ENCODE peak calls at places on chromosomes 12 and 14, in six cellular contexts. M is AG09309; N is HFFc6; I is activated T-helper 1 cell treated with Interleukin-2 at 50 U/mL for 16 hours; G is lung; X is effector memory CD8-positive, alpha-beta T cell. E is an unnamed sample.

GRCh38 chr12:82517027-82517426 is 158.7 kb downstream of the METTL25 start:
- DNase-seq in I (no peak), X (no peak), N (no peak), M (no peak), G (no peak), E (no peak)

GRCh38 chr12:116320839-116321238 is 43.3 kb upstream of the MED13L start:
- DNase-seq in I (no peak), N (no peak), X (no peak), M (no peak), G (no peak), E (no peak)

GRCh38 chr12:128055567-128055966 is 211.4 kb upstream of the TMEM132C start:
- DNase-seq in G (no peak), M (no peak), X (no peak), I (no peak), N (no peak), E (no peak)

GRCh38 chr12:103855036-103855712 is 14.1 kb upstream of the NT5DC3 start:
- DNase-seq in I (no peak), X (no peak), G (no peak), M (no peak), N (peak; percentile 52), E (no peak)

GRCh38 chr14:87712386-87713113 is 280.4 kb downstream of the GALC start:
- DNase-seq in M (no peak), X (no peak), I (no peak), G (no peak), N (no peak), E (no peak)

GRCh38 chr12:116266220-116266619 is 11.3 kb downstream of the MED13L start:
- DNase-seq in I (no peak), N (peak; percentile 38), X (no peak), M (no peak), G (no peak), E (no peak)

GRCh38 chr12:13208533-13209278 is 12.2 kb downstream of the EMP1 start:
- DNase-seq in N (peak; percentile 50), X (no peak), M (no peak), I (no peak), G (no peak), E (no peak)

GRCh38 chr12:90036641-90037040 is 328.0 kb upstream of the ATP2B1 start:
- DNase-seq in N (peak; percentile 30), I (no peak), M (no peak), X (no peak), G (no peak), E (no peak)

GRCh38 chr14:52080817-52081755 is 12.2 kb upstream of the NID2 start:
- DNase-seq in I (no peak), G (no peak), N (peak; percentile 93), M (peak; percentile 84), X (no peak), E (no peak)

GRCh38 chr12:12913626-12914388 is 22.4 kb downstream of the GPRC5A start:
- DNase-seq in I (no peak), X (no peak), N (no peak), M (no peak), G (no peak), E (no peak)

GRCh38 chr12:52213541-52214420 is 19.3 kb upstream of the KRT7 start:
- DNase-seq in M (no peak), I (peak; percentile 27), X (peak; percentile 27), N (peak; percentile 76), G (peak; percentile 85), E (peak; percentile 29)

GRCh38 chr14:20976291-20976690 is 13.5 kb upstream of the METTL17 start:
- DNase-seq in G (no peak), M (no peak), X (no peak), N (no peak), I (no peak), E (no peak)

GRCh38 chr12:25152055-25152454 is 42.9 kb downstream of the DNAI7 start:
- DNase-seq in M (no peak), I (no peak), G (no peak), N (no peak), X (no peak), E (no peak)

GRCh38 chr14:99753225-99754140 is 39.7 kb upstream of the EML1 start:
- DNase-seq in I (no peak), G (no peak), X (no peak), M (no peak), N (no peak), E (no peak)

GRCh38 chr12:497501-498160 is 37.9 kb downstream of the B4GALNT3 start:
- DNase-seq in G (no peak), X (no peak), I (no peak), M (no peak), N (no peak), E (no peak)

GRCh38 chr14:58131386-58131785 is 20.6 kb downstream of the ARMH4 start:
- DNase-seq in N (no peak), G (no peak), X (no peak), I (no peak), M (no peak), E (no peak)

GRCh38 chr12:70290126-70290525 is 46.9 kb downstream of the CNOT2 start:
- DNase-seq in M (no peak), N (no peak), I (no peak), X (no peak), G (no peak), E (no peak)

GRCh38 chr14:25041484-25041883 is 8.5 kb downstream of the STXBP6 start:
- DNase-seq in N (no peak), X (no peak), G (no peak), I (no peak), M (no peak), E (no peak)

GRCh38 chr12:92927436-92928116 is 1.5 kb downstream of the EEA1 start:
- DNase-seq in X (no peak), I (no peak), N (peak; percentile 58), G (no peak), M (peak; percentile 21), E (no peak)

GRCh38 chr12:51238510-51239334 is at the start of gene DAZAP2:
- DNase-seq in G (peak; percentile 97), I (peak; percentile 92), X (peak; percentile 90), M (peak; percentile 77), N (peak; percentile 91), E (peak; percentile 94)

GRCh38 chr14:55803506-55804197 is 223.6 kb downstream of the KTN1 start:
- DNase-seq in G (no peak), X (no peak), I (no peak), M (no peak), N (no peak), E (no peak)

GRCh38 chr12:93167841-93168492 is 209.8 kb upstream of the NUDT4 start:
- DNase-seq in I (no peak), X (no peak), N (no peak), G (no peak), M (no peak), E (no peak)

GRCh38 chr14:36820111-36820709 is 158.6 kb downstream of the PAX9 start:
- DNase-seq in N (no peak), M (no peak), I (no peak), G (no peak), X (no peak), E (no peak)

GRCh38 chr12:131637986-131638385 is 72.9 kb upstream of the SFSWAP start:
- DNase-seq in M (no peak), X (no peak), N (no peak), G (no peak), I (no peak), E (no peak)

GRCh38 chr12:83800022-83800421 is 1112.6 kb downstream of the SLC6A15 start:
- DNase-seq in G (no peak), M (no peak), N (no peak), I (no peak), X (no peak), E (no peak)

GRCh38 chr12:124498178-124498869 is 69.1 kb downstream of the NCOR2 start:
- DNase-seq in N (no peak), I (no peak), G (no peak), X (no peak), M (no peak), E (no peak)

GRCh38 chr12:69046372-69046771 is 113.4 kb upstream of the CPM start:
- DNase-seq in G (no peak), I (no peak), X (no peak), N (no peak), M (no peak), E (no peak)

GRCh38 chr12:121628037-121628436 is 1.7 kb downstream of the ORAI1 start:
- DNase-seq in G (no peak), I (no peak), N (no peak), X (no peak), M (no peak), E (no peak)

GRCh38 chr14:72104011-72104613 is 171.9 kb downstream of the RGS6 start:
- DNase-seq in M (no peak), G (no peak), I (no peak), X (no peak), N (no peak), E (peak; percentile 12)

GRCh38 chr12:53695148-53696138 is 19.6 kb upstream of the ATP5MC2 start:
- DNase-seq in M (no peak), X (no peak), I (no peak), G (no peak), N (peak; percentile 47), E (peak; percentile 29)